ENCODE peak calls at places on chromosomes 2 and 18, in four cellular contexts. D is A549, W is GM12878, P is HepG2. I is an unnamed sample.

GRCh38 chr2:6879011-6879410 is 1.4 kb downstream of the RSAD2 start:
- DNase-seq in D (no peak), W (no peak), P (no peak), I (no peak)

GRCh38 chr18:43692291-43692690 is 415.0 kb upstream of the SYT4 start:
- DNase-seq in D (no peak), W (no peak), P (no peak), I (no peak)

GRCh38 chr2:181393472-181393871 is 63.7 kb upstream of the ITGA4 start:
- DNase-seq in D (peak; percentile 7), W (no peak), P (peak; percentile 18), I (peak; percentile 26)

GRCh38 chr2:66509326-66509811 is 74.4 kb downstream of the MEIS1 start:
- DNase-seq in P (no peak), D (no peak), W (no peak), I (no peak)

GRCh38 chr2:61134141-61134540 is 27.8 kb upstream of the C2orf74 start:
- DNase-seq in P (peak; percentile 4), D (no peak), W (no peak), I (no peak)

GRCh38 chr2:181231151-181231550 is 226.0 kb upstream of the ITGA4 start:
- DNase-seq in P (no peak), W (no peak), D (no peak), I (no peak)

GRCh38 chr2:36707050-36707449 is 10.5 kb downstream of the VIT start:
- DNase-seq in D (no peak), W (no peak), P (no peak), I (no peak)

GRCh38 chr2:217653240-217653639 is 349.6 kb downstream of the TNS1 start:
- DNase-seq in P (no peak), D (peak; percentile 58), W (no peak), I (no peak)

GRCh38 chr18:75130591-75131274 is 78.2 kb downstream of the PTGR3 start:
- DNase-seq in W (no peak), D (no peak), P (no peak), I (peak; percentile 7)

GRCh38 chr2:232893834-232894233 is 23.8 kb downstream of the SNORC start:
- DNase-seq in W (no peak), D (no peak), P (no peak), I (no peak)

GRCh38 chr2:219460424-219460926 is 25.8 kb downstream of the SPEG start:
- DNase-seq in P (no peak), W (no peak), D (no peak), I (peak; percentile 88)

GRCh38 chr2:215698566-215698965 is 262.7 kb upstream of the FN1 start:
- DNase-seq in D (no peak), P (no peak), W (no peak), I (no peak)

GRCh38 chr18:77127769-77128671 is 4.6 kb downstream of the MBP start:
- DNase-seq in D (no peak), W (peak; percentile 95), P (no peak), I (no peak)
- TF ChIP-seq PBX3 in D (no peak), W (no peak), P (no peak), I (peak; percentile 43)

DNA sequence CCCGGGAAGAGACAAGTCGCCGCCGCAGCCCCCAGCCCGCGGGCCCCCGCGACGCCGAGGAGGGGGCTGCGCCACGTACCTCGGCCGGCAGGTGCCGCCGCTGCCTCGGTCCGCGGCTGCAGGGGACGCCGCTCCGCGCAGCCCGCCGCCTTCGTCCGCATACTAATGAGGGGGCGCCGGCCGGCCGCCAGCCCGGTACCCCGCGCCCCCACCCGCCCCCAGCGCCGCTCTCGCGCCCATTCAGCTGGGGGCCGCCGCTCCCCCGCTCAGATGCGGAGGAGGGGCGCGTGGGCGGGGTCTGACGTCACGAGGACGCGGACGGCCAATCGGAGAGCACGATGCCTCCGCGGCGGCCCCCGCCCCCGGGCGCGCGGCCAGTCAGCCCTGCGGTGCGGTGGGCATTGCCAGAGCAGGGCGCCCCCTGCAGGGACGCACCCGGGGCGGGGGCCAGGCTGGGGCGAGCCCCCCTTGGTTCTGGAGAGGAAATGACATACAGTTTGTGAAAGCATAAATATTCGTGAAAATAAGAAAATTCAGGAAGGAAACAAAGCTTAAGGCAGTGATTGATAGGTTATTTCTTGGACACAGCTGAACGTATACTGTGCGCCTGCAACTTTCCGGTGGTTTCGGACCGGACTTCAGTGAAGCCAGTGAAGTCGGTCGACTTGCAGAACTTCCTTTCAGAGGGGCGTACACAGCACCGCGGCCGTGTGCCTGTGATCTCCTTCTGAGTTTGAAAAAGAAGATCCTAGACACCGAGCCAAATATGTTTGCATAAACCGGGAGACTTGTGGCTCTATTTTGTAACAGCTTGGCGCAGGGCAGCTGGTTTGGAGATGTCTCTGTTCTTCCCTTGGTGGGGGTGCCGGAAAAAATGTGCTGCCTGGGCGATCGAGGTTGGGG is at the start of gene ST3GAL5:
- DNase-seq in D (peak; percentile 81), P (peak; percentile 73), W (peak; percentile 51), I (peak; percentile 97)
- TF ChIP-seq PBX3 in D (no peak), P (no peak), W (peak; percentile 70), I (peak; percentile 50)

GRCh38 chr2:170817999-170818293 is 1.3 kb downstream of the GAD1 start:
- DNase-seq in W (no peak), P (no peak), D (no peak), I (peak; percentile 48)
- TF ChIP-seq PBX3 in W (no peak), P (no peak), D (no peak), I (no peak)

DNA sequence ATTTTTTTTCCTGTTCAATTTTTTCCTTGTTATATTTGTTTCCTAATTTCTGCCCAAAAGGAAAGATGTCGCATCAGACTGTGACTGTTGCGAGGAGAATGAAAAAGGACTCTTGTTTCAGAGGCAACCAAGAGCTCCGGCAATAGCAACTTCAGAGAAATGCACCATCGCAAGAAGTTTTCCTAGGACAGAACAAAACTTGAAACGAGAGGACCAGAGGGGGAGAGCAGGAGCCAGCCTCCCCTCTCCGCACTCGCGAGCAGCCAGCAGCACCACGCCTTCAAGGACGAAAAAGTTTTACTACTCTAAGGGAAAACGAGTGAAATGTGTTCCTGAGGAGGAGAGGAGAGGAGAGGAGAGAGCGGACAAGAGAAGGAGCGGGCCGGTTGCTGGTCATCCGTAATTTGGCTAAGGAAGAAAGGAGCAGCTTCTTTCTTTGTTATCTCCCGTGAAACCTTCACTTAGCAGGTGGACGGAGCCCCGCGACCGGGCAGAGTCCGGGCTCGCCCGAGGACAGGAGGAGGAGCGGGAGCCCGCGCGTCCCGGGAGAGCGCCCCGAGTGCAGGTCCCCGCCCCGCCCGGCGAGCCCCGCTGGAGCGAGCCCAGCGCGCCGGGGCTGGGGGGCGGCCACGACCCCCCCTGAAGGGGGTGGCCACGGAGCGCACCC is 725 bp downstream of the POU3F3 start:
- DNase-seq in P (no peak), D (no peak), W (no peak), I (no peak)
- TF ChIP-seq PBX3 in P (no peak), D (no peak), W (no peak), I (no peak)

DNA sequence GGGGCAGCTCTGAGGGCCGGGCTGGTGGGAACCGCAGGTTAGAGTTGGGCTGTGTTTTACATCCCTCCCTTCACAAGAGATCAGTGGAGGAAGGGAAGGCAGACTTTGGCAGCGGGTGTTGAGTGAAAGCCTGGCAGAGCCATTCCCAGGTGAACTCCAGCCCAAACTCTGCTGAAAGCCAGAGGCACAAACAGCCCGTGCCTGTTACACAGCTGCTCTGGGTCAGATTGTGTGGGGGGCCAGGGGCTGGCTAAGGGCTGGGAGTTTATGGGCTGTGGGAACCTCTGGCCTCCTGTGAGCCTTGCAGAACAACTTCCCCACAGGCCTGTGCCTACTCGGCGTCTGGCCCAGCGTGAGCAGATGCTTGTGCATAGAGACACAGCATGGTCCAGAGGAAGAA is 286.8 kb downstream of the CLIP4 start:
- DNase-seq in P (no peak), D (no peak), W (no peak), I (peak; percentile 48)
- TF ChIP-seq PBX3 in P (no peak), D (no peak), W (no peak), I (no peak)

GRCh38 chr2:158543957-158544356 is 87.2 kb downstream of the PKP4 start:
- DNase-seq in W (no peak), P (no peak), D (no peak), I (no peak)
- TF ChIP-seq PBX3 in W (no peak), P (no peak), D (no peak), I (no peak)

GRCh38 chr2:128735296-128735960 is 416.8 kb upstream of the HS6ST1 start:
- DNase-seq in D (no peak), W (no peak), P (no peak), I (no peak)

GRCh38 chr2:128733450-128733849 is 414.8 kb upstream of the HS6ST1 start:
- DNase-seq in W (no peak), P (no peak), D (no peak), I (peak; percentile 44)

GRCh38 chr2:128731994-128732650 is 413.5 kb upstream of the HS6ST1 start:
- DNase-seq in P (no peak), D (no peak), W (no peak), I (no peak)

GRCh38 chr2:128734521-128735295 is 416.0 kb upstream of the HS6ST1 start:
- DNase-seq in W (no peak), P (no peak), D (no peak), I (peak; percentile 30)

GRCh38 chr2:128732976-128733431 is 414.3 kb upstream of the HS6ST1 start:
- DNase-seq in D (no peak), P (no peak), W (no peak), I (no peak)
- TF ChIP-seq PBX3 in D (no peak), P (no peak), W (peak; percentile 26), I (no peak)

GRCh38 chr2:240462073-240462703 is 26.7 kb downstream of the GPC1 start:
- DNase-seq in P (no peak), W (no peak), D (no peak), I (no peak)

GRCh38 chr2:240464514-240465241 is 29.2 kb downstream of the GPC1 start:
- DNase-seq in W (no peak), D (no peak), P (no peak), I (peak; percentile 8)

GRCh38 chr2:240462704-240463273 is 27.3 kb downstream of the GPC1 start:
- DNase-seq in W (no peak), P (no peak), D (no peak), I (no peak)

GRCh38 chr2:240463866-240464481 is 28.5 kb downstream of the GPC1 start:
- DNase-seq in D (no peak), W (no peak), P (no peak), I (no peak)

DNA sequence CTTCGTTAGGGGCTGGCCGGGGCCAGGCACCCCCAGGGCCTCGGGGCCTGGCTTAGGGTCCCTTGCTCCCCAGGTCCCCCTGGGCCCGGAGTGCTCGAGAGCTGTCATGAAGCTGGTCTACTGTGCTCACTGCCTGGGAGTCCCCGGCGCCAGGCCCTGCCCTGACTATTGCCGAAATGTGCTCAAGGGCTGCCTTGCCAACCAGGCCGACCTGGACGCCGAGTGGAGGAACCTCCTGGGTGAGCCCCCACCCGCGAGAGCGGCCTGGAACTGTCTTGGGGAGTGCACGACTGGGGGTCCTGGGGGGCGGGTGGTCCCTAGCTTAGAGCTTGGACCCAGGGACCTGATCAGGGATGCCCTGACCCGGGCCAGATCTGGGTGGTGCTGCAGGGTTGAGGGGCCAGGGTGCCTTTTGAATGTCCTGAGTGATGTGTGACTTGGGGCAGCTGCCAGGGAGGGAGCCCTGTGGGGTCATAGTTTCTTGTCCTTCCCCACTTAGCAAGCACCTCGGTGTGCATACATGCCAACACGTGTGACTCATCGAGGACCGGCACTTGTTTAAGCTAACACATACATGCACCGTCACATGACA is 27.9 kb downstream of the GPC1 start:
- DNase-seq in W (no peak), D (no peak), P (no peak), I (no peak)
- TF ChIP-seq PBX3 in W (no peak), D (no peak), P (no peak), I (no peak)

DNA sequence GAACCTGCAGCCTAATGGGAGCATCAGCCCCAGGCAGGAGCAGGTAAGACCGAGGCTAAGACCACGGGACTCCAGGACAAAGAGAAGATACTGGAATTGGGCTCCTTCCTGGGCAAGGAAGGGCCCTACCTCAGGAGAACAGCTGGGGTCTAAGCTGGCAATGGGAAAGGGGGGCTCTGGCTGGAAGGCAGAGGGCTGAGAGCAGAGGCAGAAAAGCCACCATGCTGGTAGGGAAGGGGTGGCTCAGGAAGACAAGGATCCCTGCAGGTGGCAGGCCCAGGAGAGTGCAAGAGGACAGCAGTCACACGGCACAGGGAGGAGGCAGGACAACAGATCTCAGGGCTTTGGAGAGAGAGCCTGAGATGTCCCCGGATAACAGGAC is 203.5 kb downstream of the NDUFA10 start:
- DNase-seq in D (no peak), W (no peak), P (no peak), I (no peak)
- TF ChIP-seq PBX3 in D (no peak), W (no peak), P (no peak), I (no peak)

I was measured in SK-N-SH.